ENCODE peak calls at places on chromosomes 6 and 20, in six cellular contexts. V, W, T, M, U and D are unnamed samples.

GRCh38 chr20:56708991-56709390 is 79.9 kb downstream of the TFAP2C start:
- DNase-seq in W (no peak), T (no peak), M (no peak), V (no peak), U (no peak), D (no peak)

GRCh38 chr20:33663161-33664084 is 1.3 kb downstream of the C20orf144 start:
- DNase-seq in U (peak; percentile 79), M (peak; percentile 81), W (peak; percentile 94), T (no peak), V (peak; percentile 83), D (peak; percentile 81)

GRCh38 chr6:168715643-168716481 is 274.9 kb downstream of the SMOC2 start:
- DNase-seq in T (no peak), M (no peak), W (no peak), U (no peak), V (no peak), D (no peak)

GRCh38 chr6:25371037-25371347 is 91.8 kb downstream of the CARMIL1 start:
- DNase-seq in V (no peak), W (no peak), M (no peak), U (no peak), T (no peak), D (no peak)

GRCh38 chr6:56730663-56731529 is 88.2 kb upstream of the DST start:
- DNase-seq in U (no peak), V (no peak), W (peak; percentile 52), T (peak; percentile 52), M (no peak), D (no peak)

GRCh38 chr6:33117826-33118277 is 42.1 kb downstream of the HLA-DPB1 start:
- DNase-seq in M (no peak), T (no peak), U (peak; percentile 51), V (no peak), W (no peak), D (peak; percentile 69)

GRCh38 chr6:77292564-77293546 is 170.4 kb downstream of the HTR1B start:
- DNase-seq in V (no peak), W (peak; percentile 39), T (peak; percentile 42), M (no peak), U (no peak), D (peak; percentile 43)

GRCh38 chr6:123550052-123550617 is 86.6 kb downstream of the TRDN start:
- DNase-seq in T (no peak), M (no peak), V (no peak), U (no peak), W (no peak), D (peak; percentile 69)

GRCh38 chr20:31712564-31713311 is 9.9 kb downstream of the BCL2L1 start:
- DNase-seq in V (peak; percentile 62), M (no peak), W (peak; percentile 81), U (peak; percentile 94), T (peak; percentile 93), D (peak; percentile 93)

GRCh38 chr20:55086421-55086820 is 611.0 kb downstream of the DOK5 start:
- DNase-seq in U (no peak), M (no peak), T (no peak), W (no peak), V (no peak), D (no peak)

GRCh38 chr20:44589522-44589921 is 7.1 kb downstream of the PKIG start:
- DNase-seq in M (no peak), V (no peak), U (no peak), T (no peak), W (no peak), D (no peak)

GRCh38 chr6:44224154-44224977 is 971 bp downstream of the SLC29A1 start:
- DNase-seq in M (no peak), T (no peak), U (peak; percentile 47), W (no peak), V (peak; percentile 49), D (peak; percentile 75)

GRCh38 chr6:50850860-50851259 is 32.2 kb downstream of the TFAP2B start:
- DNase-seq in U (no peak), M (no peak), T (no peak), V (no peak), W (no peak), D (no peak)

GRCh38 chr6:41843178-41843577 is 52.0 kb downstream of the USP49 start:
- DNase-seq in V (no peak), W (no peak), M (no peak), U (no peak), T (no peak), D (no peak)

GRCh38 chr20:44651507-44652373 is at the start of gene ADA:
- DNase-seq in T (no peak), M (peak; percentile 43), U (peak; percentile 57), W (peak; percentile 95), V (peak; percentile 44), D (peak; percentile 71)

GRCh38 chr6:80329496-80329895 is 223.0 kb downstream of the BCKDHB start:
- DNase-seq in V (no peak), W (no peak), U (peak; percentile 36), M (no peak), T (no peak), D (no peak)

GRCh38 chr6:112008482-112008881 is 45.4 kb upstream of the CCN6 start:
- DNase-seq in T (no peak), M (no peak), W (no peak), V (no peak), U (no peak), D (no peak)

GRCh38 chr6:133815313-133815712 is 73.6 kb upstream of the TCF21 start:
- DNase-seq in W (no peak), T (no peak), U (no peak), M (no peak), V (no peak), D (no peak)

GRCh38 chr6:168574699-168575195 is 133.8 kb downstream of the SMOC2 start:
- DNase-seq in M (no peak), V (no peak), U (peak; percentile 35), W (no peak), T (no peak), D (peak; percentile 44)

GRCh38 chr6:134317471-134318131 is at the start of gene SGK1:
- DNase-seq in W (peak; percentile 67), V (peak; percentile 13), T (peak; percentile 23), M (peak; percentile 26), U (peak; percentile 67), D (peak; percentile 62)

GRCh38 chr6:55528624-55529023 is 50.4 kb downstream of the HMGCLL1 start:
- DNase-seq in V (peak; percentile 1), W (no peak), M (no peak), U (no peak), T (no peak), D (peak; percentile 73)

GRCh38 chr6:73144516-73144915 is 80.8 kb downstream of the KHDC1L start:
- DNase-seq in W (no peak), V (no peak), T (no peak), M (no peak), U (no peak), D (no peak)